ENCODE peak calls at places on chromosomes 12 and 14, in four cellular contexts. V is cardiac muscle cell, Q is neural crest cell, T is myocyte. O is an unnamed sample.
A peak's percentile ranks its signal among the peaks of the same experiment; 100 is the strongest.

GRCh38 chr12:84159245-84159644 is 753.4 kb downstream of the SLC6A15 start:
- DNase-seq in T (no peak), Q (no peak), V (no peak), O (no peak)

GRCh38 chr14:96354246-96354645 is 8.9 kb downstream of the ATG2B start:
- DNase-seq in Q (no peak), T (no peak), V (no peak), O (no peak)

GRCh38 chr12:82740-83139 is 16.2 kb downstream of the IQSEC3 start:
- DNase-seq in Q (no peak), T (no peak), V (no peak), O (no peak)

GRCh38 chr12:18886962-18887361 is 149.0 kb downstream of the CAPZA3 start:
- DNase-seq in T (no peak), Q (no peak), V (no peak), O (no peak)

GRCh38 chr12:57085999-57086950 is 2.6 kb upstream of the NAB2 start:
- DNase-seq in V (peak; percentile 82), Q (no peak), T (peak; percentile 69), O (peak; percentile 45)

GRCh38 chr14:100826371-100827139 is 637 bp downstream of the MEG3 start:
- DNase-seq in T (no peak), Q (no peak), V (no peak), O (no peak)

GRCh38 chr14:52455291-52456088 is 96.8 kb downstream of the TXNDC16 start:
- DNase-seq in T (no peak), Q (no peak), V (no peak), O (no peak)

GRCh38 chr12:117051380-117051779 is 47.8 kb downstream of the TESC start:
- DNase-seq in T (no peak), V (peak; percentile 73), Q (no peak), O (no peak)

GRCh38 chr14:103819503-103820307 is 27.7 kb downstream of the PPP1R13B start:
- DNase-seq in V (peak; percentile 89), Q (no peak), T (peak; percentile 30), O (no peak)

GRCh38 chr12:108597559-108598471 is at the start of gene TMEM119:
- DNase-seq in Q (no peak), T (peak; percentile 46), V (no peak), O (no peak)

GRCh38 chr12:44431647-44432352 is 444.3 kb downstream of the NELL2 start:
- DNase-seq in V (no peak), Q (no peak), T (no peak), O (no peak)

GRCh38 chr12:38761111-38761510 is 144.3 kb downstream of the CPNE8 start:
- DNase-seq in V (no peak), Q (no peak), T (no peak), O (no peak)

GRCh38 chr14:76876076-76876475 is 49.9 kb downstream of the LRRC74A start:
- DNase-seq in T (peak; percentile 71), V (peak; percentile 81), Q (peak; percentile 72), O (peak; percentile 41)

GRCh38 chr14:41289025-41289424 is 317.7 kb upstream of the LRFN5 start:
- DNase-seq in T (no peak), Q (no peak), V (no peak), O (no peak)

GRCh38 chr14:75422169-75422568 is 5.7 kb upstream of the JDP2 start:
- DNase-seq in Q (no peak), V (no peak), T (peak; percentile 71), O (no peak)

GRCh38 chr12:32997471-32997870 is 100.9 kb upstream of the PKP2 start:
- DNase-seq in T (no peak), V (no peak), Q (no peak), O (no peak)

GRCh38 chr12:8078400-8078799 is 3.7 kb upstream of the NECAP1 start:
- DNase-seq in V (peak; percentile 57), Q (no peak), T (peak; percentile 58), O (peak; percentile 62)

GRCh38 chr12:3527181-3527580 is 36.2 kb downstream of the PRMT8 start:
- DNase-seq in T (no peak), Q (no peak), V (no peak), O (no peak)

GRCh38 chr14:103546651-103547454 is 15.6 kb downstream of the BAG5 start:
- DNase-seq in V (peak; percentile 69), T (no peak), Q (peak; percentile 78), O (peak; percentile 78)

GRCh38 chr14:79278286-79278797 is 933.0 kb downstream of the DIO2 start:
- DNase-seq in V (no peak), Q (peak; percentile 5), T (peak; percentile 3), O (no peak)

GRCh38 chr14:87952307-87953094 is 40.5 kb downstream of the GALC start:
- DNase-seq in Q (no peak), T (no peak), V (no peak), O (no peak)

GRCh38 chr14:73452341-73453191 is 5.8 kb downstream of the NUMB start:
- DNase-seq in V (no peak), T (no peak), Q (no peak), O (no peak)

GRCh38 chr12:124779161-124780141 is 84.2 kb downstream of the SCARB1 start:
- DNase-seq in Q (no peak), T (no peak), V (no peak), O (no peak)